ENCODE peak calls at places on chromosomes 13 and 19, in four cellular contexts. L is left lung, W is GM12865, M is GM13977. A is an unnamed sample.

GRCh38 chr19:14616310-14616870 is 33.5 kb downstream of the CLEC17A start:
- DNase-seq in W (no peak), L (no peak), M (no peak), A (no peak)

GRCh38 chr19:10102787-10103236 is 334 bp upstream of the ANGPTL6 start:
- DNase-seq in M (peak), L (no peak), W (peak), A (no peak)

GRCh38 chr19:49413348-49413747 is 9.9 kb downstream of the PTH2 start:
- DNase-seq in L (no peak), W (no peak), M (no peak), A (no peak)

GRCh38 chr13:43799191-43799590 is 12.4 kb upstream of the ENOX1 start:
- DNase-seq in M (no peak), W (peak), L (no peak), A (no peak)

GRCh38 chr13:87798536-87798935 is 127.4 kb downstream of the SLITRK5 start:
- DNase-seq in L (no peak), M (no peak), W (no peak), A (no peak)

GRCh38 chr19:4199699-4200293 is 17.3 kb downstream of the ANKRD24 start:
- DNase-seq in W (no peak), L (no peak), M (no peak), A (no peak)

GRCh38 chr19:49421878-49422202 is 1.4 kb downstream of the PTH2 start:
- DNase-seq in M (no peak), W (no peak), L (no peak), A (no peak)

GRCh38 chr13:24148414-24149305 is 11.9 kb upstream of the SPATA13 start:
- DNase-seq in W (no peak), L (peak), M (no peak), A (no peak)

GRCh38 chr19:19495614-19496603 is 19.4 kb downstream of the TSSK6 start:
- DNase-seq in W (no peak), M (no peak), L (no peak), A (no peak)

GRCh38 chr13:73984949-73985691 is 149.1 kb downstream of the KLF12 start:
- DNase-seq in M (no peak), W (no peak), L (peak), A (no peak)

GRCh38 chr19:1046117-1046626 is 6.3 kb downstream of the ABCA7 start:
- DNase-seq in L (no peak), W (no peak), M (no peak), A (no peak)

GRCh38 chr13:41652735-41653361 is 195.5 kb downstream of the RGCC start:
- DNase-seq in W (peak), M (peak), L (no peak), A (no peak)

GRCh38 chr19:5826531-5827341 is 12.8 kb downstream of the FUT6 start:
- DNase-seq in M (peak), W (peak), L (peak), A (no peak)

GRCh38 chr19:11921852-11922495 is 2.9 kb upstream of the ZNF700 start:
- DNase-seq in M (no peak), W (no peak), L (no peak), A (no peak)

GRCh38 chr19:14115761-14116160 is 1.8 kb downstream of the PRKACA start:
- DNase-seq in L (no peak), M (no peak), W (no peak), A (no peak)

GRCh38 chr13:98729526-98730057 is 22.9 kb downstream of the SLC15A1 start:
- DNase-seq in M (no peak), W (no peak), L (no peak), A (no peak)

GRCh38 chr19:30113182-30113581 is 171.1 kb downstream of the URI1 start:
- DNase-seq in W (no peak), M (no peak), L (no peak), A (no peak)

GRCh38 chr19:46413262-46414031 is at the start of gene CCDC8:
- DNase-seq in L (peak), M (no peak), W (no peak), A (no peak)

GRCh38 chr19:46967578-46968018 is 52.0 kb upstream of the NPAS1 start:
- DNase-seq in L (no peak), W (peak), M (no peak), A (no peak)

GRCh38 chr19:50720921-50721291 is 1.3 kb upstream of the SHANK1 start:
- DNase-seq in L (no peak), M (no peak), W (no peak), A (no peak)
- TF ChIP-seq CTCF in L (no peak), M (no peak), W (no peak), A (no peak)

GRCh38 chr13:69579351-69579750 is 528.3 kb upstream of the ATXN8OS start:
- DNase-seq in W (no peak), M (no peak), L (no peak), A (no peak)
- TF ChIP-seq CTCF in W (peak), M (peak), L (no peak), A (peak)

GRCh38 chr19:13040232-13040915 is 45.1 kb downstream of the NFIX start:
- DNase-seq in L (no peak), M (no peak), W (no peak), A (no peak)

GRCh38 chr19:13037161-13037560 is 41.9 kb downstream of the NFIX start:
- DNase-seq in L (no peak), W (peak), M (no peak), A (no peak)

GRCh38 chr19:13037718-13038117 is 42.4 kb downstream of the NFIX start:
- DNase-seq in M (no peak), L (no peak), W (no peak), A (no peak)

GRCh38 chr19:13039211-13039789 is 44.0 kb downstream of the NFIX start:
- DNase-seq in M (no peak), L (no peak), W (no peak), A (no peak)

DNA sequence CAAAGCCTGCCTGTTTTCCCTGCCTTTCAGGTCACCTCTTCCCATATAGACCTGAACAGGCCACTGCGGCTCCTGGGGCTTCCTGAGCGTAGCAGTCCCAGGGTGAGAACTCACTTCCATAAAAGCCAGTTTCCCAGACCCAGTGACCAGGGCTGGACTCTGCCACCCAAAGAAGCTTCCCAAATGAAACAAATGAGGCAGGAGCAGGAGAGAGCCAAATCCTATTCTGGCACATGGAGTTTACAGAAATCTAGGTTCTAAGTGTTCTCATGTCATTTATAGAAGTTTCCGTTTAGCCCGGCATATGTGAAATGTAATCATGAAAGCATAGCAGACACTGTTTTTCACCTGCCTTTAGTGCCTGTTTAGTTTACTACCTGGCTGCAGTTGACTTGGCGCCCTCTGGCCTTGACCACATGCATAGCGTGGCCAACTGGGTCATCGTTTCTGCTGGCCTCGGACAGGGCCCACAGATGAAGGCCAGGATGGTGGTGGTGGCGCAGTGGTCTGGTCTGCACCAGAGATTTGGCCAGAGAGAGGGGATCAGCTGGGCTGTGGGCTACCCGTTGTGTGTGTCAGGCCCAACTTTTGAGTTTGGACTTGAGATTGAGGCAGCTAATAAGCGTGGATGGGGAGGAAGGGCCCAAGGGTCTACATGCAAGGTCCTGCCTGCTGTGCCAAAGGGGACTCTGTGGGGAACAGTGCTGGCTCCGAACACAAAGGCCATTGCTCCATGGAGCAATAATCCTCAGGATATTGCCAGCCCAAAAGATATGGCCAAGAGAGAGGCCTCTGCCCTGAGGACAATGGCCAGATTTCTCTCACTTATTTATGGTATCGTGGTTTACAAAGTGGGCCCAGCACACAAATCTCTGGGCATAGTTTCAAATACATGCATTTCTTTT is 43.3 kb downstream of the NFIX start:
- DNase-seq in L (no peak), W (no peak), M (no peak), A (no peak)
- TF ChIP-seq CTCF in L (no peak), W (no peak), M (peak), A (no peak)

GRCh38 chr13:46101002-46101401 is 3.8 kb downstream of the CPB2 start:
- DNase-seq in L (no peak), M (no peak), W (no peak), A (no peak)

GRCh38 chr13:46103037-46103436 is 1.8 kb downstream of the CPB2 start:
- DNase-seq in W (no peak), M (no peak), L (no peak), A (no peak)

GRCh38 chr13:46106839-46107371 is 2.1 kb upstream of the CPB2 start:
- DNase-seq in L (no peak), W (no peak), M (no peak), A (no peak)

GRCh38 chr13:46101488-46102289 is 3.1 kb downstream of the CPB2 start:
- DNase-seq in W (peak), M (no peak), L (no peak), A (no peak)

DNA sequence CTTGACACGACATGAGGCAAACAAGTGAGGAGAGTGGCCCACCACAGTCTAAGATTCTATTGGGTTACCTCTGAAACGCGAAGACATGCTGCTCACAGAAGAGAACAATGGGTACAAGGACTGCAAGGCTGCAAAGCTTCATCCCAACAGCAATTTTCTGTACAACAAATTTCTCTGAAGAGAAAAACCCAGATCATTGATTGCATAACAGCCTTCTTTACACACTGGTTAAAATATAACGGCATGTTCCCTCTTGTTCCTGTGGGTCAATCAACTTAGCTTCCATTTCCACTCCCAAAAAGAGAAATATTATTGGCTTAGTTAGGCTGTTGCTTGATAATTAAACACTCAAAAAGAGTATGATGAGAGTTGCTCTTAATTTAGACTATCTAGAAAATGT is at the start of gene CPB2:
- DNase-seq in L (no peak), M (no peak), W (no peak), A (no peak)
- TF ChIP-seq CTCF in L (no peak), M (no peak), W (no peak), A (no peak)

GRCh38 chr13:110925023-110925608 is 10.2 kb upstream of the ANKRD10 start:
- DNase-seq in L (no peak), M (no peak), W (no peak), A (no peak)
- TF ChIP-seq CTCF in L (no peak), M (peak), W (peak), A (peak)

A was measured in chondrocyte.